ENCODE peak calls at places on chromosome 15, in nine cellular contexts. B, T, L, N, I, R, U, X and K are unnamed samples.

GRCh38 chr15:59232476-59232875 is 25.8 kb downstream of the LDHAL6B start:
- DNase-seq in B (no peak), T (no peak), L (no peak), N (no peak), I (no peak), R (no peak), U (no peak), X (no peak), K (no peak)

GRCh38 chr15:47718474-47719440 is 1.5 kb downstream of the SEMA6D start:
- DNase-seq in B (peak; percentile 33), T (no peak), L (no peak), N (no peak), I (peak; percentile 85), R (no peak), U (no peak), X (no peak), K (no peak)

GRCh38 chr15:81296673-81297072 is 27.3 kb downstream of the STARD5 start:
- DNase-seq in B (peak; percentile 62), T (peak; percentile 69), L (peak; percentile 29), N (peak; percentile 56), I (no peak), R (peak; percentile 52), U (no peak), X (no peak), K (peak; percentile 74)

GRCh38 chr15:100131321-100132224 is 210.2 kb downstream of the ADAMTS17 start:
- DNase-seq in B (no peak), T (peak; percentile 31), L (peak; percentile 21), N (no peak), I (peak; percentile 76), R (peak; percentile 46), U (no peak), X (no peak), K (peak; percentile 48)

GRCh38 chr15:62739082-62739481 is 303.5 kb upstream of the TPM1 start:
- DNase-seq in B (no peak), T (no peak), L (no peak), N (no peak), I (no peak), R (no peak), U (no peak), X (no peak), K (no peak)

GRCh38 chr15:48647963-48648362 is 2.5 kb upstream of the FBN1 start:
- DNase-seq in B (no peak), T (no peak), L (no peak), N (no peak), I (peak; percentile 11), R (no peak), U (no peak), X (no peak), K (no peak)

GRCh38 chr15:92332125-92332899 is 61.4 kb upstream of the ST8SIA2 start:
- DNase-seq in B (no peak), T (no peak), L (no peak), N (no peak), I (peak; percentile 31), R (no peak), U (no peak), X (no peak), K (no peak)

GRCh38 chr15:44286814-44287555 is 1.5 kb upstream of the GOLM2 start:
- DNase-seq in B (no peak), T (no peak), L (no peak), N (no peak), I (no peak), R (no peak), U (no peak), X (no peak), K (no peak)

GRCh38 chr15:82040395-82040794 is 5.4 kb downstream of the MEX3B start:
- DNase-seq in B (no peak), T (no peak), L (no peak), N (no peak), I (no peak), R (no peak), U (no peak), X (no peak), K (no peak)

GRCh38 chr15:31440754-31441298 is 114.2 kb downstream of the KLF13 start:
- DNase-seq in B (peak; percentile 63), T (peak; percentile 62), L (no peak), N (peak; percentile 54), I (no peak), R (peak; percentile 54), U (no peak), X (peak; percentile 83), K (peak; percentile 66)

GRCh38 chr15:40257656-40258450 is 19.0 kb downstream of the PAK6 start:
- DNase-seq in B (no peak), T (no peak), L (no peak), N (no peak), I (no peak), R (no peak), U (no peak), X (no peak), K (no peak)

GRCh38 chr15:47484997-47485396 is 232.3 kb upstream of the SEMA6D start:
- DNase-seq in B (no peak), T (no peak), L (no peak), N (no peak), I (no peak), R (no peak), U (no peak), X (no peak), K (no peak)

GRCh38 chr15:81887913-81888312 is 157.9 kb downstream of the MEX3B start:
- DNase-seq in B (no peak), T (no peak), L (no peak), N (no peak), I (no peak), R (no peak), U (no peak), X (no peak), K (no peak)

GRCh38 chr15:47246317-47246716 is 471.0 kb upstream of the SEMA6D start:
- DNase-seq in B (no peak), T (no peak), L (no peak), N (no peak), I (no peak), R (no peak), U (no peak), X (no peak), K (no peak)

GRCh38 chr15:68271854-68272471 is 5.6 kb upstream of the FEM1B start:
- DNase-seq in B (no peak), T (no peak), L (no peak), N (no peak), I (no peak), R (no peak), U (no peak), X (no peak), K (no peak)

GRCh38 chr15:63323798-63324651 is 46.6 kb downstream of the APH1B start:
- DNase-seq in B (no peak), T (no peak), L (no peak), N (no peak), I (peak; percentile 10), R (no peak), U (no peak), X (no peak), K (no peak)

GRCh38 chr15:25850154-25851111 is 12.7 kb downstream of the ATP10A start:
- DNase-seq in B (peak; percentile 86), T (peak; percentile 74), L (no peak), N (peak; percentile 36), I (no peak), R (peak; percentile 70), U (no peak), X (no peak), K (peak; percentile 78)

GRCh38 chr15:66934315-66934930 is 131.0 kb upstream of the SMAD3 start:
- DNase-seq in B (peak; percentile 12), T (no peak), L (no peak), N (no peak), I (no peak), R (no peak), U (no peak), X (no peak), K (no peak)

GRCh38 chr15:83747050-83747717 is 93.3 kb downstream of the ADAMTSL3 start:
- DNase-seq in B (peak; percentile 62), T (no peak), L (no peak), N (no peak), I (peak; percentile 19), R (no peak), U (no peak), X (no peak), K (no peak)

GRCh38 chr15:93141373-93141790 is 52.4 kb upstream of the RGMA start:
- DNase-seq in B (no peak), T (no peak), L (peak; percentile 15), N (no peak), I (no peak), R (no peak), U (no peak), X (no peak), K (peak; percentile 38)

GRCh38 chr15:98501192-98501591 is 147.1 kb upstream of the IGF1R start:
- DNase-seq in B (no peak), T (no peak), L (no peak), N (no peak), I (no peak), R (no peak), U (no peak), X (no peak), K (no peak)

GRCh38 chr15:38563723-38564519 is 693 bp downstream of the RASGRP1 start:
- DNase-seq in B (peak; percentile 26), T (peak; percentile 89), L (peak; percentile 76), N (peak; percentile 94), I (peak; percentile 39), R (peak; percentile 91), U (no peak), X (peak; percentile 89), K (peak; percentile 95)

GRCh38 chr15:85316244-85316934 is 64.0 kb upstream of the AKAP13 start:
- DNase-seq in B (no peak), T (no peak), L (no peak), N (no peak), I (peak; percentile 39), R (no peak), U (no peak), X (no peak), K (no peak)